ENCODE peak calls at places on chromosomes 2 and 18, in six cellular contexts. One of them, this sample, is unnamed.
A peak's percentile ranks its signal among the peaks of the same experiment; 100 is the strongest.

GRCh38 chr2:145927398-145927951 is 1407.6 kb upstream of the ZEB2 start:
- DNase-seq in GM10248: no peak
- DNase-seq in GM23338: no peak
- DNase-seq in neural crest cell: no peak
- DNase-seq in endothelial cell: no peak
- DNase-seq in Calu3: no peak
- DNase-seq in this sample: no peak

GRCh38 chr2:239644016-239644415 is 243.2 kb upstream of the HDAC4 start:
- DNase-seq in GM10248: no peak
- DNase-seq in GM23338: peak; percentile 3
- DNase-seq in neural crest cell: no peak
- DNase-seq in endothelial cell: peak; percentile 30
- DNase-seq in Calu3: no peak
- DNase-seq in this sample: no peak

GRCh38 chr2:88680266-88680902 is 11.1 kb upstream of the RPIA start:
- DNase-seq in GM10248: no peak
- DNase-seq in GM23338: no peak
- DNase-seq in neural crest cell: no peak
- DNase-seq in endothelial cell: no peak
- DNase-seq in Calu3: no peak
- DNase-seq in this sample: no peak

GRCh38 chr18:70368903-70369302 is 80.1 kb downstream of the SOCS6 start:
- DNase-seq in GM10248: no peak
- DNase-seq in GM23338: no peak
- DNase-seq in neural crest cell: no peak
- DNase-seq in endothelial cell: no peak
- DNase-seq in Calu3: no peak
- DNase-seq in this sample: no peak

GRCh38 chr18:36327352-36328316 is 30.1 kb downstream of the FHOD3 start:
- DNase-seq in GM10248: no peak
- DNase-seq in GM23338: no peak
- DNase-seq in neural crest cell: no peak
- DNase-seq in endothelial cell: no peak
- DNase-seq in Calu3: no peak
- DNase-seq in this sample: no peak

GRCh38 chr2:31333527-31334183 is 80.9 kb downstream of the XDH start:
- DNase-seq in GM10248: peak; percentile 72
- DNase-seq in GM23338: peak; percentile 96
- DNase-seq in neural crest cell: peak; percentile 81
- DNase-seq in endothelial cell: peak; percentile 84
- DNase-seq in Calu3: peak; percentile 86
- DNase-seq in this sample: peak; percentile 72

GRCh38 chr18:59629894-59630293 is 67.3 kb downstream of the CCBE1 start:
- DNase-seq in GM10248: no peak
- DNase-seq in GM23338: no peak
- DNase-seq in neural crest cell: no peak
- DNase-seq in endothelial cell: no peak
- DNase-seq in Calu3: no peak
- DNase-seq in this sample: no peak

GRCh38 chr2:184756885-184757284 is 158.6 kb downstream of the ZNF804A start:
- DNase-seq in GM10248: no peak
- DNase-seq in GM23338: no peak
- DNase-seq in neural crest cell: no peak
- DNase-seq in endothelial cell: no peak
- DNase-seq in Calu3: no peak
- DNase-seq in this sample: no peak

GRCh38 chr18:4813708-4814107 is 358.6 kb upstream of the DLGAP1 start:
- DNase-seq in GM10248: no peak
- DNase-seq in GM23338: no peak
- DNase-seq in neural crest cell: no peak
- DNase-seq in endothelial cell: no peak
- DNase-seq in Calu3: no peak
- DNase-seq in this sample: no peak

GRCh38 chr18:13465476-13465875 is 246.9 kb downstream of the LDLRAD4 start:
- DNase-seq in GM10248: no peak
- DNase-seq in GM23338: no peak
- DNase-seq in neural crest cell: no peak
- DNase-seq in endothelial cell: no peak
- DNase-seq in Calu3: no peak
- DNase-seq in this sample: no peak

GRCh38 chr18:3093624-3094354 is 80.8 kb upstream of the LPIN2 start:
- DNase-seq in GM10248: no peak
- DNase-seq in GM23338: no peak
- DNase-seq in neural crest cell: no peak
- DNase-seq in endothelial cell: no peak
- DNase-seq in Calu3: no peak
- DNase-seq in this sample: no peak

GRCh38 chr18:10010611-10011015 is 96.8 kb downstream of the VAPA start:
- DNase-seq in GM10248: no peak
- DNase-seq in GM23338: no peak
- DNase-seq in neural crest cell: no peak
- DNase-seq in endothelial cell: no peak
- DNase-seq in Calu3: no peak
- DNase-seq in this sample: peak; percentile 54

GRCh38 chr2:150732064-150732463 is 244.6 kb upstream of the RND3 start:
- DNase-seq in GM10248: no peak
- DNase-seq in GM23338: no peak
- DNase-seq in neural crest cell: no peak
- DNase-seq in endothelial cell: no peak
- DNase-seq in Calu3: no peak
- DNase-seq in this sample: no peak

GRCh38 chr18:48804856-48805610 is 145.7 kb downstream of the SMAD7 start:
- DNase-seq in GM10248: no peak
- DNase-seq in GM23338: no peak
- DNase-seq in neural crest cell: no peak
- DNase-seq in endothelial cell: no peak
- DNase-seq in Calu3: no peak
- DNase-seq in this sample: no peak

GRCh38 chr2:11583203-11583752 is 49.4 kb downstream of the GREB1 start:
- DNase-seq in GM10248: no peak
- DNase-seq in GM23338: peak; percentile 51
- DNase-seq in neural crest cell: no peak
- DNase-seq in endothelial cell: no peak
- DNase-seq in Calu3: no peak
- DNase-seq in this sample: no peak

GRCh38 chr2:47403829-47404228 is 873 bp downstream of the MSH2 start:
- DNase-seq in GM10248: no peak
- DNase-seq in GM23338: peak; percentile 11
- DNase-seq in neural crest cell: no peak
- DNase-seq in endothelial cell: no peak
- DNase-seq in Calu3: no peak
- DNase-seq in this sample: no peak

GRCh38 chr2:242019344-242019743 is 149.8 kb downstream of the RTP5 start:
- DNase-seq in GM10248: no peak
- DNase-seq in GM23338: no peak
- DNase-seq in neural crest cell: no peak
- DNase-seq in endothelial cell: no peak
- DNase-seq in Calu3: no peak
- DNase-seq in this sample: no peak

GRCh38 chr2:175871331-175871730 is 130.7 kb downstream of the LNPK start:
- DNase-seq in GM10248: no peak
- DNase-seq in GM23338: no peak
- DNase-seq in neural crest cell: no peak
- DNase-seq in endothelial cell: no peak
- DNase-seq in Calu3: no peak
- DNase-seq in this sample: no peak

GRCh38 chr2:207828361-207829057 is 58.8 kb upstream of the FZD5 start:
- DNase-seq in GM10248: no peak
- DNase-seq in GM23338: no peak
- DNase-seq in neural crest cell: no peak
- DNase-seq in endothelial cell: no peak
- DNase-seq in Calu3: peak; percentile 43
- DNase-seq in this sample: no peak

GRCh38 chr18:42113529-42114191 is 158.6 kb downstream of the PIK3C3 start:
- DNase-seq in GM10248: no peak
- DNase-seq in GM23338: no peak
- DNase-seq in neural crest cell: no peak
- DNase-seq in endothelial cell: no peak
- DNase-seq in Calu3: no peak
- DNase-seq in this sample: no peak

GRCh38 chr2:28333606-28334526 is 58.8 kb upstream of the FOSL2 start:
- DNase-seq in GM10248: no peak
- DNase-seq in GM23338: no peak
- DNase-seq in neural crest cell: no peak
- DNase-seq in endothelial cell: no peak
- DNase-seq in Calu3: no peak
- DNase-seq in this sample: no peak

GRCh38 chr2:102056079-102056581 is 64.4 kb downstream of the IL1R2 start:
- DNase-seq in GM10248: no peak
- DNase-seq in GM23338: no peak
- DNase-seq in neural crest cell: no peak
- DNase-seq in endothelial cell: no peak
- DNase-seq in Calu3: no peak
- DNase-seq in this sample: no peak

DNA sequence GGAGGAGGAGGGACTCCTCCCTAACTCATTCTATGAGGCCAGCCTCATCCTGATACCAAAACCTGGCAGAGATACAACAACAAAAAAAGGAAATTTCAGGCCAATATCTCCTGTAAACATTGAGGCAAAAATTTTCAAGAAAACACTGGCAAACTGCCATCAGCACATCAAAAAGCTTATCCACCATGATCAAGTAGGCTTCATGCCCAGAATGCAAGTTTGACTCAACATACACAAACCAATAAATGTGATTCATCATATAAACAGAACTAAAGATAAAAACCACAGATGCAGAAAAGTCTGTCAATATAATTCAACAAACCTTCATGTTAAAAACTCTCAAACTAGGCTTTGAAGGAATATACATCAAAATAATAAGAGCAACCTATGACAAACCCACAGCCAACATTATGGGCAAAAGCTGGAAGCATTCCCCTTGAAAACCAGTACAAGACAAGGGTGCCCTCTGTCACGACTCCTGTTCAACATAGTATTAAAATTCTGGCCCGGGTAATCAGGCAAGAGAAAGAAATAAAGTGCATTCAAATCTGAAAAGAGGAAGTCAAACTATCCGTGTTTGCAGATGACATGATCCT is 1014.3 kb downstream of the CBLN2 start:
- DNase-seq in GM10248: no peak
- DNase-seq in GM23338: no peak
- DNase-seq in neural crest cell: no peak
- DNase-seq in endothelial cell: no peak
- DNase-seq in Calu3: peak; percentile 11
- DNase-seq in this sample: no peak
- TF ChIP-seq CTCF in GM10248: no peak
- TF ChIP-seq CTCF in GM23338: no peak
- TF ChIP-seq CTCF in neural crest cell: no peak
- TF ChIP-seq CTCF in endothelial cell: no peak
- TF ChIP-seq CTCF in Calu3: no peak
- TF ChIP-seq CTCF in this sample: no peak

GRCh38 chr2:166173263-166173662 is 45.4 kb upstream of the SCN1A start:
- DNase-seq in GM10248: no peak
- DNase-seq in GM23338: no peak
- DNase-seq in neural crest cell: no peak
- DNase-seq in endothelial cell: no peak
- DNase-seq in Calu3: no peak
- DNase-seq in this sample: no peak

GRCh38 chr2:166184789-166185188 is 57.0 kb upstream of the SCN1A start:
- DNase-seq in GM10248: no peak
- DNase-seq in GM23338: peak; percentile 56
- DNase-seq in neural crest cell: no peak
- DNase-seq in endothelial cell: no peak
- DNase-seq in Calu3: no peak
- DNase-seq in this sample: no peak

GRCh38 chr2:166181813-166182154 is 54.0 kb upstream of the SCN1A start:
- DNase-seq in GM10248: no peak
- DNase-seq in GM23338: no peak
- DNase-seq in neural crest cell: no peak
- DNase-seq in endothelial cell: no peak
- DNase-seq in Calu3: no peak
- DNase-seq in this sample: no peak

GRCh38 chr2:166180951-166181812 is 53.4 kb upstream of the SCN1A start:
- DNase-seq in GM10248: peak; percentile 44
- DNase-seq in GM23338: peak; percentile 82
- DNase-seq in neural crest cell: peak; percentile 66
- DNase-seq in endothelial cell: peak; percentile 68
- DNase-seq in Calu3: peak; percentile 71
- DNase-seq in this sample: peak; percentile 55

GRCh38 chr2:166179201-166179600 is 51.4 kb upstream of the SCN1A start:
- DNase-seq in GM10248: no peak
- DNase-seq in GM23338: no peak
- DNase-seq in neural crest cell: no peak
- DNase-seq in endothelial cell: no peak
- DNase-seq in Calu3: no peak
- DNase-seq in this sample: no peak
- TF ChIP-seq CTCF in GM10248: no peak
- TF ChIP-seq CTCF in GM23338: no peak
- TF ChIP-seq CTCF in neural crest cell: no peak
- TF ChIP-seq CTCF in endothelial cell: no peak
- TF ChIP-seq CTCF in Calu3: no peak
- TF ChIP-seq CTCF in this sample: no peak

GRCh38 chr18:76674596-76674995 is 147.8 kb upstream of the ZNF236 start:
- DNase-seq in GM10248: no peak
- DNase-seq in GM23338: no peak
- DNase-seq in neural crest cell: no peak
- DNase-seq in endothelial cell: no peak
- DNase-seq in Calu3: no peak
- DNase-seq in this sample: no peak

GRCh38 chr18:76684265-76684664 is 138.1 kb upstream of the ZNF236 start:
- DNase-seq in GM10248: no peak
- DNase-seq in GM23338: no peak
- DNase-seq in neural crest cell: no peak
- DNase-seq in endothelial cell: no peak
- DNase-seq in Calu3: no peak
- DNase-seq in this sample: no peak

GRCh38 chr18:76678248-76678647 is 144.1 kb upstream of the ZNF236 start:
- DNase-seq in GM10248: no peak
- DNase-seq in GM23338: no peak
- DNase-seq in neural crest cell: no peak
- DNase-seq in endothelial cell: no peak
- DNase-seq in Calu3: no peak
- DNase-seq in this sample: no peak

GRCh38 chr18:76679877-76680276 is 142.5 kb upstream of the ZNF236 start:
- DNase-seq in GM10248: no peak
- DNase-seq in GM23338: peak; percentile 57
- DNase-seq in neural crest cell: no peak
- DNase-seq in endothelial cell: peak; percentile 48
- DNase-seq in Calu3: no peak
- DNase-seq in this sample: no peak

DNA sequence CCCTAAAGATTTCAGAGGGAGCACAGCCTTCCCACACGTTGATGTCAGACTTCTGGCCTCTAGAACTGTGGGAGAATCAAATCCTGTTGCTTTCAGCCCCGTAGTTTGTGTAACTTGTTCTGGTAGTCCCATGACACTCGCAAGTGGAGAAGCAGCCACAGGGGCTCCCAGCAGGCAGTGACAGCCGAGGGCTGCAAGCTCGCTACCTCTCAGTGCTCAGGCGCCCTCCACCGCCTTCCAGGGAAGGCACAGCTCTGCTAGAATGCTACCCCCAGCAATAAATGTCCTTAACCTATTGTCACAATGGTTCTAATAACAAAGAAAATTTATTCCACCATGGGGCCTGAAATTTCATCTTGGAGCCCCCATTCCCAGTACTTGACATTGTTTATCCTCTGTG is 143.1 kb upstream of the ZNF236 start:
- DNase-seq in GM10248: no peak
- DNase-seq in GM23338: peak; percentile 41
- DNase-seq in neural crest cell: no peak
- DNase-seq in endothelial cell: no peak
- DNase-seq in Calu3: no peak
- DNase-seq in this sample: no peak
- TF ChIP-seq CTCF in GM10248: no peak
- TF ChIP-seq CTCF in GM23338: peak; percentile 50
- TF ChIP-seq CTCF in neural crest cell: no peak
- TF ChIP-seq CTCF in endothelial cell: no peak
- TF ChIP-seq CTCF in Calu3: no peak
- TF ChIP-seq CTCF in this sample: no peak

GRCh38 chr18:35064291-35064690 is 23.1 kb downstream of the MAPRE2 start:
- DNase-seq in GM10248: no peak
- DNase-seq in GM23338: no peak
- DNase-seq in neural crest cell: no peak
- DNase-seq in endothelial cell: no peak
- DNase-seq in Calu3: no peak
- DNase-seq in this sample: no peak
- TF ChIP-seq CTCF in GM10248: no peak
- TF ChIP-seq CTCF in GM23338: no peak
- TF ChIP-seq CTCF in neural crest cell: no peak
- TF ChIP-seq CTCF in endothelial cell: no peak
- TF ChIP-seq CTCF in Calu3: no peak
- TF ChIP-seq CTCF in this sample: no peak

This sample was measured in lung.